ENCODE peak calls at places on chromosomes 16 and 17, in seven cellular contexts. A is left ventricle myocardium inferior, I is dorsolateral prefrontal cortex, G is NCI-H446, D is HTR-8/SVneo, L is progenitor cell of endocrine pancreas, W is SK-N-SH. P is an unnamed sample.

GRCh38 chr16:25045696-25046381 is 30.7 kb upstream of the ARHGAP17 start:
- DNase-seq in A (no peak), I (no peak), G (no peak), D (no peak), L (no peak), W (no peak), P (no peak)

GRCh38 chr17:73888875-73889274 is 244.6 kb upstream of the SDK2 start:
- DNase-seq in A (peak), I (no peak), G (peak), D (no peak), L (no peak), W (no peak), P (no peak)

GRCh38 chr16:84368327-84368996 is at the start of gene ATP2C2:
- DNase-seq in A (no peak), I (no peak), G (no peak), D (no peak), L (peak), W (peak), P (no peak)

GRCh38 chr17:19713901-19714361 is 2.5 kb downstream of the SLC47A2 start:
- DNase-seq in A (no peak), I (no peak), G (no peak), D (no peak), L (no peak), W (no peak), P (no peak)

GRCh38 chr17:76345377-76345945 is 8.3 kb downstream of the PRPSAP1 start:
- DNase-seq in A (no peak), I (no peak), G (no peak), D (no peak), L (no peak), W (no peak), P (no peak)

GRCh38 chr17:40430272-40431230 is 12.7 kb upstream of the IGFBP4 start:
- DNase-seq in A (no peak), I (peak), G (no peak), D (no peak), L (no peak), W (no peak), P (no peak)

GRCh38 chr17:58325289-58325726 is 3.3 kb downstream of the TSPOAP1 start:
- DNase-seq in A (no peak), I (no peak), G (no peak), D (no peak), L (peak), W (peak), P (peak)

GRCh38 chr17:83081561-83082201 is 2.3 kb downstream of the METRNL start:
- DNase-seq in A (no peak), I (no peak), G (no peak), D (no peak), L (no peak), W (no peak), P (no peak)

GRCh38 chr17:49687878-49688491 is 10.1 kb upstream of the SPOP start:
- DNase-seq in A (no peak), I (no peak), G (no peak), D (peak), L (no peak), W (no peak), P (no peak)

GRCh38 chr17:41428591-41429326 is 4.4 kb upstream of the KRT37 start:
- DNase-seq in A (no peak), I (no peak), G (no peak), D (no peak), L (no peak), W (no peak), P (no peak)

GRCh38 chr16:1398826-1399581 is 15.5 kb downstream of the UNKL start:
- DNase-seq in A (no peak), I (no peak), G (no peak), D (no peak), L (no peak), W (peak), P (no peak)

GRCh38 chr17:15436399-15437369 is 30.7 kb downstream of the CDRT4 start:
- DNase-seq in A (peak), I (no peak), G (no peak), D (peak), L (no peak), W (no peak), P (peak)

GRCh38 chr17:75727391-75727790 is 6.1 kb downstream of the ITGB4 start:
- DNase-seq in A (no peak), I (no peak), G (no peak), D (no peak), L (no peak), W (no peak), P (no peak)

GRCh38 chr16:47374629-47375028 is 86.2 kb downstream of the ITFG1 start:
- DNase-seq in A (no peak), I (no peak), G (no peak), D (no peak), L (no peak), W (no peak), P (no peak)

GRCh38 chr16:86448306-86448705 is 62.0 kb upstream of the FOXF1 start:
- DNase-seq in A (no peak), I (no peak), G (no peak), D (no peak), L (no peak), W (no peak), P (no peak)

GRCh38 chr16:79509221-79509631 is 91.3 kb downstream of the MAF start:
- DNase-seq in A (peak), I (no peak), G (no peak), D (no peak), L (no peak), W (peak), P (no peak)

GRCh38 chr17:44466339-44466738 is 36.9 kb downstream of the GPATCH8 start:
- DNase-seq in A (no peak), I (no peak), G (no peak), D (no peak), L (no peak), W (no peak), P (no peak)

GRCh38 chr16:86215979-86216585 is 294.2 kb upstream of the FOXF1 start:
- DNase-seq in A (no peak), I (no peak), G (no peak), D (no peak), L (no peak), W (no peak), P (no peak)

GRCh38 chr17:72539981-72540897 is 419.4 kb downstream of the SOX9 start:
- DNase-seq in A (peak), I (peak), G (peak), D (peak), L (peak), W (peak), P (peak)

GRCh38 chr16:77172964-77173363 is 18.0 kb upstream of the MON1B start:
- DNase-seq in A (no peak), I (no peak), G (no peak), D (no peak), L (no peak), W (no peak), P (no peak)

GRCh38 chr17:75720656-75721462 is at the start of gene ITGB4:
- DNase-seq in A (peak), I (peak), G (no peak), D (peak), L (peak), W (peak), P (no peak)

GRCh38 chr16:51540259-51540658 is 389.2 kb upstream of the SALL1 start:
- DNase-seq in A (no peak), I (no peak), G (no peak), D (no peak), L (no peak), W (no peak), P (no peak)

GRCh38 chr16:12898556-12898955 is 2.8 kb upstream of the SHISA9 start:
- DNase-seq in A (no peak), I (no peak), G (no peak), D (no peak), L (no peak), W (no peak), P (no peak)

GRCh38 chr17:38598536-38598935 is 7.2 kb downstream of the SRCIN1 start:
- DNase-seq in A (no peak), I (peak), G (peak), D (peak), L (peak), W (peak), P (peak)

GRCh38 chr16:704552-705380 is 835 bp downstream of the FBXL16 start:
- DNase-seq in A (no peak), I (no peak), G (no peak), D (no peak), L (no peak), W (peak), P (no peak)

GRCh38 chr16:17556276-17557052 is 85.7 kb upstream of the XYLT1 start:
- DNase-seq in A (no peak), I (no peak), G (peak), D (no peak), L (no peak), W (peak), P (no peak)

GRCh38 chr16:73170587-73170986 is 122.7 kb upstream of the ZFHX3 start:
- DNase-seq in A (no peak), I (no peak), G (no peak), D (no peak), L (no peak), W (peak), P (no peak)

GRCh38 chr17:45270828-45271418 is 9.0 kb upstream of the SPATA32 start:
- DNase-seq in A (no peak), I (no peak), G (no peak), D (no peak), L (no peak), W (peak), P (peak)

GRCh38 chr17:19728114-19728495 is 11.7 kb upstream of the SLC47A2 start:
- DNase-seq in A (peak), I (peak), G (peak), D (peak), L (no peak), W (peak), P (peak)

GRCh38 chr16:52095466-52095865 is 451.5 kb downstream of the TOX3 start:
- DNase-seq in A (no peak), I (no peak), G (no peak), D (no peak), L (no peak), W (no peak), P (no peak)

GRCh38 chr17:19730829-19731228 is 14.4 kb upstream of the SLC47A2 start:
- DNase-seq in A (no peak), I (no peak), G (no peak), D (no peak), L (no peak), W (no peak), P (no peak)

GRCh38 chr16:56841659-56842058 is 23.3 kb upstream of the SLC12A3 start:
- DNase-seq in A (no peak), I (no peak), G (no peak), D (no peak), L (no peak), W (no peak), P (no peak)